ENCODE peak calls at places on chromosome 19, in six cellular contexts. K is right atrium auricular region, X is mammary epithelial cell, I is heart right ventricle, Q is tibial nerve, F is pancreas. R is an unnamed sample.

GRCh38 chr19:13843104-13843921 is 33.6 kb upstream of the NANOS3 start:
- DNase-seq in K (no peak), X (peak; percentile 93), I (peak; percentile 72), Q (no peak), F (peak; percentile 75), R (no peak)

GRCh38 chr19:44072543-44073401 is 813 bp downstream of the ZNF284 start:
- DNase-seq in K (no peak), X (peak; percentile 5), I (no peak), Q (no peak), F (no peak), R (no peak)

GRCh38 chr19:58409010-58409790 is 751 bp downstream of the ZNF584 start:
- DNase-seq in K (no peak), X (no peak), I (peak; percentile 33), Q (no peak), F (peak; percentile 72), R (no peak)

GRCh38 chr19:13101590-13102415 is 855 bp downstream of the LYL1 start:
- DNase-seq in K (no peak), X (no peak), I (no peak), Q (no peak), F (no peak), R (no peak)

GRCh38 chr19:17718988-17719711 is at the start of gene MAP1S:
- DNase-seq in K (no peak), X (peak; percentile 19), I (peak; percentile 72), Q (no peak), F (peak; percentile 83), R (peak; percentile 77)

GRCh38 chr19:32322541-32322940 is 22.9 kb upstream of the ZNF507 start:
- DNase-seq in K (peak; percentile 21), X (no peak), I (no peak), Q (no peak), F (no peak), R (no peak)

GRCh38 chr19:18589380-18590272 is 1.0 kb downstream of the REX1BD start:
- DNase-seq in K (peak; percentile 74), X (peak; percentile 72), I (peak; percentile 71), Q (peak; percentile 50), F (peak; percentile 85), R (peak; percentile 55)

GRCh38 chr19:35609881-35610353 is 2.6 kb upstream of the HAUS5 start:
- DNase-seq in K (no peak), X (no peak), I (no peak), Q (no peak), F (no peak), R (no peak)

GRCh38 chr19:1026189-1027019 is at the start of gene CNN2:
- DNase-seq in K (peak; percentile 78), X (peak; percentile 75), I (peak; percentile 82), Q (peak; percentile 71), F (peak; percentile 89), R (peak; percentile 67)

GRCh38 chr19:54873990-54874389 is at the start of gene FCAR:
- DNase-seq in K (no peak), X (no peak), I (no peak), Q (peak; percentile 7), F (no peak), R (no peak)

GRCh38 chr19:16778796-16779411 is 50.3 kb upstream of the SIN3B start:
- DNase-seq in K (no peak), X (peak; percentile 40), I (peak; percentile 33), Q (peak; percentile 41), F (no peak), R (peak; percentile 44)

GRCh38 chr19:2327773-2328400 is 499 bp downstream of the LSM7 start:
- DNase-seq in K (no peak), X (peak; percentile 78), I (peak; percentile 10), Q (peak; percentile 19), F (no peak), R (peak; percentile 48)

GRCh38 chr19:15098505-15098904 is 8.7 kb upstream of the SYDE1 start:
- DNase-seq in K (no peak), X (no peak), I (no peak), Q (no peak), F (no peak), R (no peak)

GRCh38 chr19:12784394-12784870 is 6.9 kb upstream of the JUNB start:
- DNase-seq in K (no peak), X (peak; percentile 28), I (no peak), Q (no peak), F (no peak), R (peak; percentile 61)

GRCh38 chr19:18939922-18940775 is 868 bp downstream of the HOMER3 start:
- DNase-seq in K (peak; percentile 74), X (peak; percentile 65), I (peak; percentile 39), Q (peak; percentile 27), F (peak; percentile 76), R (no peak)

GRCh38 chr19:752652-753517 is 2.0 kb downstream of the MISP start:
- DNase-seq in K (peak; percentile 62), X (peak; percentile 70), I (no peak), Q (peak; percentile 43), F (no peak), R (no peak)

GRCh38 chr19:29761575-29762225 is 46.6 kb upstream of the C19orf12 start:
- DNase-seq in K (no peak), X (no peak), I (no peak), Q (no peak), F (no peak), R (no peak)

DNA sequence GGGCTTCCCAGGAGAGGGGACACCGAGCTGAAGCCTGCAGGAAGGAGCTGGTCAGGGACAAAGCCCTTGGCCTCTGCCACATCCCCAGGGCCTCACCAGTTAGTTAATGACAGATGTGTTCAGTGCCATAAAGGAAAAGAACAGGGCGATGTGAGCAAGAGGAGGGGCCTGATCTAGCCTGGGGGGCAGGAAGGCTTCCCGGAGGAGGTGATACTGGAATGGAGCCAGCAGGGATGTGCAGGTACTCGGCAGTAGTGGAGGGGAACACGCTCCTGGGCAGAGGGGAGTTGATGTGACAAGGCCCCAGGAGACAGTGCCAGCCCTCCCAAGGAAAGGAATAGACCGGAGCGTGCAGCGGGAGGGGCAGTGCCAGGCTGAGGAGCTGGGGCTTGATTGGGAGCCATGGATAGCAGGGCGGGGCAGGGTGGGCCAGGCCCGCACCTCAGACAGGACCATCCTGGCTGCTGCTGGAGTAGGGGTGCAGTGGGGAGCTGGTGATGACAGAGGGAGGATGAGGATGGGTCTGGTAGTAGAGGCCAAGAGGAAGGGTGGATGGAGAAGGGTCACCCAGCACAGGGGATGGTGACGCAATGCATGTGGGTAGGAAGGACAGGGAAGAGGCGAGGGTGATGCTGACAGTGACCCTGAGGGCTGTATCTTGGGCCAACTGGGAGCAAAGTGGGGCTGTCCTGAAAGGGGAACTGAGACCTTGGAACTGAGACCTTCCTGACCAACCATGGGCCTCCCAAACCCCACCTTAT is 4.1 kb downstream of the C19orf33 start:
- DNase-seq in K (no peak), X (no peak), I (no peak), Q (no peak), F (no peak), R (no peak)
- H3K27ac ChIP-seq in K (no peak overlapping the region), X (no peak overlapping the region), I (no peak overlapping the region), Q (no peak overlapping the region), F (no peak overlapping the region), R (no peak overlapping the region)

DNA sequence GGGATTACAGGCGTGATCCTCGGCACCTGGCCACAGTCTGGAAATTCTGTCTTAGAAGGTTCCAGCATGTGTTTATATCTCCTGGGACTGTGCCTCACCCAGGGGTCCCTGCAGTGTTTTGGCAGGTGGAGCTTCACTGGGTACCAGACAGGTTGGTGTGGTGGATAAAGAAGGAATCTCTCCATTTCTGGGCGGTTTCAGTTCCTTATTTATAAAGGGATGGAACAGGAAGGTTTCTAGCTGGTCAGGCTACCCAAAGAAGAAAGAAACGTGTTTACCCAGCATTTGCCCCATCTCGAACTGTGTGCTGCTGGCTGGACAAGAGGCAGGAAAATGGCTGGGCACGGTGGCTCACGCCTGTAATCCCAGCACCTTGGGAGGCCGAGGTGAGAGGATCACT is 9.8 kb downstream of the PNPLA6 start:
- DNase-seq in K (no peak), X (no peak), I (no peak), Q (no peak), F (no peak), R (no peak)
- H3K36me3 ChIP-seq in K (peaks cover 43% of the 10 kb centered on the region), X (peaks cover 2% of the 10 kb centered on the region), I (peaks cover 7% of the 10 kb centered on the region), Q (peaks cover 81% of the 10 kb centered on the region), F (no peaks in the 10 kb centered on the region), R (peaks cover 21% of the 10 kb centered on the region)

DNA sequence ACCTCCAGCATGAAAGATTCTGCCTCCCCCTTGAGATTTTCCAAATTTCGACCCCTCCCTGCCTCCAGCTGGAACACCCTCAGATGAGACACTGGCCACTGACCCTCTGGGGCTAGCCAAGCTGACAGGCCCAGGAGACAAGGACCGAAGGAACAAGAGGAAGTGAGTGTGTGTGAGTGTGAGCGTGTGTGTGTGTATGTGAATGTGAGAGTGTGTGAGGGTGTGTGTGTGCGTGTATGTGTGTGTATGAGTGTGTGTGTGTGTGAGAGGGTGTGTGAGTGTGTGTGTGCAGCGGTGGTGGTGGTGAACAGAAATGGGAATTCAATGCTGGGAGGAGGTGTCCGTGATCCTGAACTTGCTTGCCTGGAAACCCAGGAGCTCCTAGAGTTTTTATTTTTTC is 13.8 kb downstream of the HRC start:
- DNase-seq in K (no peak), X (no peak), I (no peak), Q (no peak), F (no peak), R (no peak)
- H3K4me1 ChIP-seq in K (peaks cover 19% of the 10 kb centered on the region), X (no peaks in the 10 kb centered on the region), I (peaks cover 12% of the 10 kb centered on the region), Q (peaks cover 16% of the 10 kb centered on the region), F (no peaks in the 10 kb centered on the region), R (peaks cover 18% of the 10 kb centered on the region)

DNA sequence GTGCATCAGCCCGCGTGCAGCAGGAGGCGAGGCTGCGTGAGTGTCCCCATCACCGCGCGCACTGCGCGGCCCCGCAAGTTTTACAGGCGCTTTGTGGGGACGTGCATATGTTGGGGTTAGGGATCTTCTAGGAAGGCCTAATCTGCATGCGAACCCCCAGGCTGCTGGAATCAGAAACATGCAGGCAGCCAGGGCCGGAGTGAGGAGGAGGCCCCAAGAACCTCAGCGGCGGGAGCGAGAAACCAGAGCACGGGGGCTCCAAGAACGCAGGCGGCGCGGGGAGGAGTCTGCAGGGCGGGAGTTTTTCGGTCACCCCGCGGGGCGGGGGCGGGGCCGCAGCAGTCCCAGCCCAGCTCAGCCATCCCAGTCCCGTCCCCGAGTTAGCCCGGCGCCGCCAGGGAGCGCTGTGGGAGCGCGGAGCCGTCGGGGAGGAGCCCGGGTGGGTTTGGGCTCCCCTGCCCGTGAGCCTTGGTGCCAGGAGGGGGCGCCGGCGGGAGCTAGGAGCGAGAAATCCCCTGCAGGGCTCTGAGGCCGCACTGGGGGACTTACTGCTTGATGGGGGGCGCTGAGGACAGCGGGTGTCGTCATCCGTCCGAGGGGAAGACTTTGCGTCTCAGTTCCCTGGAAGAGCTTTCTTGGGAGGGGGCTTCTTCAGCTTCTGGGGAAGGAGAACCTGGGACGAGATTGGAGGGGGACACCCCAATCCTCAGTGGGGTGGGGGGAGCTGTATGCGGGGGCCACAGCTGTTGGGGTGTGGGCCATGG is 933 bp upstream of the NRTN start:
- DNase-seq in K (peak; percentile 72), X (peak; percentile 79), I (peak; percentile 88), Q (peak; percentile 63), F (peak; percentile 99), R (peak; percentile 96)
- H3K27ac ChIP-seq in K (peak overlapping the region; percentile 71), X (no peak overlapping the region), I (no peak overlapping the region), Q (no peak overlapping the region), F (no peak overlapping the region), R (no peak overlapping the region)

GRCh38 chr19:40674291-40674690 is 16.2 kb downstream of the NUMBL start:
- DNase-seq in K (no peak), X (no peak), I (no peak), Q (no peak), F (no peak), R (no peak)

GRCh38 chr19:40681039-40681438 is 9.4 kb downstream of the NUMBL start:
- DNase-seq in K (no peak), X (no peak), I (no peak), Q (no peak), F (no peak), R (no peak)

GRCh38 chr19:40672573-40673299 is 17.7 kb downstream of the NUMBL start:
- DNase-seq in K (no peak), X (no peak), I (no peak), Q (no peak), F (no peak), R (no peak)

GRCh38 chr19:40673377-40673776 is 17.1 kb downstream of the NUMBL start:
- DNase-seq in K (no peak), X (no peak), I (no peak), Q (no peak), F (no peak), R (no peak)

GRCh38 chr19:40677156-40677555 is 13.3 kb downstream of the NUMBL start:
- DNase-seq in K (no peak), X (no peak), I (no peak), Q (no peak), F (no peak), R (no peak)
- H3K36me3 ChIP-seq in K (peaks cover 82% of the 10 kb centered on the region), X (peaks cover 20% of the 10 kb centered on the region), I (peaks cover 6% of the 10 kb centered on the region), Q (peaks cover 100% of the 10 kb centered on the region), F (no peaks in the 10 kb centered on the region), R (no peaks in the 10 kb centered on the region)